ENCODE peak calls at places on chromosomes 3 and 15, in five cellular contexts. Y is H1, K is GM12878, L is K562, Z is GM12891. W is an unnamed sample.

GRCh38 chr15:81940467-81941451 is 105.1 kb downstream of the MEX3B start:
- DNase-seq in Y (no peak), K (no peak), L (no peak), Z (no peak), W (no peak)

GRCh38 chr3:187743195-187744141 is 1.8 kb downstream of the BCL6 start:
- DNase-seq in Y (peak; percentile 54), K (no peak), L (peak; percentile 53), Z (no peak), W (no peak)

GRCh38 chr15:70100495-70101331 is 3.0 kb upstream of the TLE3 start:
- DNase-seq in Y (no peak), K (no peak), L (peak; percentile 55), Z (no peak), W (no peak)

GRCh38 chr3:48194446-48195071 is 6.3 kb upstream of the CDC25A start:
- DNase-seq in Y (peak; percentile 95), K (peak; percentile 23), L (peak; percentile 54), Z (no peak), W (no peak)

GRCh38 chr3:75220932-75221331 is 443.2 kb upstream of the FRG2C start:
- DNase-seq in Y (no peak), K (no peak), L (no peak), Z (no peak), W (no peak)

GRCh38 chr3:159899198-159899597 is 89.4 kb upstream of the IL12A start:
- DNase-seq in Y (no peak), K (no peak), L (no peak), Z (no peak), W (no peak)

GRCh38 chr3:126750760-126751129 is 46.7 kb downstream of the CHCHD6 start:
- DNase-seq in Y (peak; percentile 41), K (no peak), L (no peak), Z (no peak), W (no peak)

GRCh38 chr3:150365132-150365604 is 42.9 kb upstream of the TSC22D2 start:
- DNase-seq in Y (no peak), K (peak; percentile 53), L (peak; percentile 24), Z (no peak), W (no peak)

GRCh38 chr15:49383266-49383665 is 39.8 kb upstream of the FGF7 start:
- DNase-seq in Y (no peak), K (no peak), L (no peak), Z (no peak), W (no peak)

GRCh38 chr3:118408431-118408830 is 626.2 kb downstream of the IGSF11 start:
- DNase-seq in Y (no peak), K (no peak), L (no peak), Z (no peak), W (no peak)

GRCh38 chr3:67617518-67617917 is 36.9 kb downstream of the SUCLG2 start:
- DNase-seq in Y (no peak), K (no peak), L (no peak), Z (no peak), W (no peak)

GRCh38 chr3:10213156-10213792 is 35.0 kb upstream of the TATDN2 start:
- DNase-seq in Y (no peak), K (no peak), L (no peak), Z (no peak), W (no peak)

GRCh38 chr3:47803478-47804025 is 614 bp downstream of the DHX30 start:
- DNase-seq in Y (no peak), K (no peak), L (no peak), Z (no peak), W (no peak)

GRCh38 chr3:108420926-108421325 is 89.5 kb downstream of the MYH15 start:
- DNase-seq in Y (no peak), K (no peak), L (no peak), Z (no peak), W (no peak)

GRCh38 chr3:156635034-156635433 is 39.4 kb upstream of the TIPARP start:
- DNase-seq in Y (no peak), K (no peak), L (no peak), Z (no peak), W (no peak)

GRCh38 chr15:101009176-101009575 is 90.0 kb downstream of the LRRK1 start:
- DNase-seq in Y (no peak), K (no peak), L (no peak), Z (no peak), W (no peak)

GRCh38 chr3:62128028-62128427 is 245.3 kb downstream of the FEZF2 start:
- DNase-seq in Y (no peak), K (no peak), L (no peak), Z (no peak), W (no peak)

GRCh38 chr15:67327312-67327711 is 72.7 kb downstream of the IQCH start:
- DNase-seq in Y (no peak), K (no peak), L (no peak), Z (no peak), W (no peak)

GRCh38 chr3:106850429-106850828 is 526.8 kb upstream of the CCDC54 start:
- DNase-seq in Y (no peak), K (no peak), L (no peak), Z (no peak), W (no peak)

GRCh38 chr3:189372205-189372764 is 200.5 kb downstream of the TPRG1 start:
- DNase-seq in Y (no peak), K (no peak), L (no peak), Z (no peak), W (no peak)

GRCh38 chr3:136919799-136920580 is 37.8 kb upstream of the IL20RB start:
- DNase-seq in Y (no peak), K (no peak), L (no peak), Z (no peak), W (no peak)

GRCh38 chr15:87981969-87982368 is 274.6 kb downstream of the NTRK3 start:
- DNase-seq in Y (no peak), K (no peak), L (no peak), Z (no peak), W (no peak)

GRCh38 chr3:86869536-86869935 is 121.4 kb downstream of the VGLL3 start:
- DNase-seq in Y (no peak), K (no peak), L (no peak), Z (no peak), W (no peak)

GRCh38 chr3:62201438-62202035 is 171.8 kb downstream of the FEZF2 start:
- DNase-seq in Y (no peak), K (no peak), L (peak; percentile 23), Z (peak; percentile 26), W (no peak)

GRCh38 chr3:171875923-171876412 is 32.8 kb downstream of the TMEM212 start:
- DNase-seq in Y (no peak), K (no peak), L (no peak), Z (no peak), W (no peak)

GRCh38 chr3:188720636-188721035 is 451.1 kb upstream of the TPRG1 start:
- DNase-seq in Y (no peak), K (no peak), L (no peak), Z (no peak), W (no peak)

GRCh38 chr15:90883971-90884718 is at the start of gene FES:
- DNase-seq in Y (peak; percentile 79), K (no peak), L (no peak), Z (no peak), W (no peak)
- TF ChIP-seq POLR2A in Y (peak; percentile 61), K (peak; percentile 69), L (no peak), Z (no peak), W (no peak)

DNA sequence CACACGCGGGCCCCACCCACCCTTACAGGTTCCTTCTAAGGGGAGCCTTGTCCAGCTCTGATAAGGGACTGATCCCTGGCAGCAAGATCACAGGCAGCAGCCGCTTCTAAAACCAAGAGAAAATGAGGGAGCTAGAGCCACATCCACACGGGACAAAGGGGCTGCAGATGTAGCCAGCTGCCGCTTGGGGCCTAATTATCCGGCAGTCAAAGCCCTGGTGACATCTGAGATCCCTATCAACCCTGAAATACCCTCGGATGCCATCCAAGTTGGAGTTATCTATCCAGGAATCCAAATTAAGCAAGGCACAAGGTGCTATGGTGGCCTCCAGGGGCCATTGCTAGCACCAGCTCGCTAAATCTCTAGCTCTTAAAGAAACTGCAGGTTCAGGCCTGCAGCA is 248.3 kb downstream of the VPS13C start:
- DNase-seq in Y (no peak), K (no peak), L (no peak), Z (no peak), W (no peak)
- TF ChIP-seq TAF1 in Y (no peak), K (no peak), L (no peak), Z (no peak), W (no peak)

GRCh38 chr3:170867552-170867951 is 2.4 kb downstream of the RPL22L1 start:
- DNase-seq in Y (no peak), K (no peak), L (no peak), Z (no peak), W (no peak)

GRCh38 chr3:170866499-170866898 is 3.5 kb downstream of the RPL22L1 start:
- DNase-seq in Y (no peak), K (no peak), L (no peak), Z (no peak), W (no peak)

GRCh38 chr3:170868577-170869239 is 1.3 kb downstream of the RPL22L1 start:
- DNase-seq in Y (no peak), K (no peak), L (no peak), Z (no peak), W (no peak)

GRCh38 chr3:170865209-170866094 is 4.5 kb downstream of the RPL22L1 start:
- DNase-seq in Y (no peak), K (no peak), L (no peak), Z (no peak), W (no peak)

GRCh38 chr3:170867143-170867542 is 2.9 kb downstream of the RPL22L1 start:
- DNase-seq in Y (no peak), K (no peak), L (no peak), Z (no peak), W (no peak)
- TF ChIP-seq POLR2A in Y (peak; percentile 48), K (no peak), L (peak; percentile 52), Z (no peak), W (peak; percentile 24)

GRCh38 chr3:55409802-55410201 is 77.3 kb downstream of the WNT5A start:
- DNase-seq in Y (no peak), K (no peak), L (no peak), Z (no peak), W (no peak)
- TF ChIP-seq TAF1 in Y (no peak), K (no peak), L (no peak), Z (no peak), W (no peak)

GRCh38 chr3:43624619-43625305 is 3.0 kb upstream of the ANO10 start:
- DNase-seq in Y (no peak), K (no peak), L (no peak), Z (no peak), W (no peak)

GRCh38 chr3:43619593-43619992 is 2.2 kb downstream of the ANO10 start:
- DNase-seq in Y (no peak), K (no peak), L (no peak), Z (no peak), W (no peak)

GRCh38 chr3:43620953-43621405 is 832 bp downstream of the ANO10 start:
- DNase-seq in Y (no peak), K (no peak), L (no peak), Z (no peak), W (no peak)

GRCh38 chr3:43621974-43622739 is at the start of gene ANO10:
- DNase-seq in Y (peak; percentile 98), K (peak; percentile 88), L (peak; percentile 99), Z (peak; percentile 86), W (peak; percentile 75)

DNA sequence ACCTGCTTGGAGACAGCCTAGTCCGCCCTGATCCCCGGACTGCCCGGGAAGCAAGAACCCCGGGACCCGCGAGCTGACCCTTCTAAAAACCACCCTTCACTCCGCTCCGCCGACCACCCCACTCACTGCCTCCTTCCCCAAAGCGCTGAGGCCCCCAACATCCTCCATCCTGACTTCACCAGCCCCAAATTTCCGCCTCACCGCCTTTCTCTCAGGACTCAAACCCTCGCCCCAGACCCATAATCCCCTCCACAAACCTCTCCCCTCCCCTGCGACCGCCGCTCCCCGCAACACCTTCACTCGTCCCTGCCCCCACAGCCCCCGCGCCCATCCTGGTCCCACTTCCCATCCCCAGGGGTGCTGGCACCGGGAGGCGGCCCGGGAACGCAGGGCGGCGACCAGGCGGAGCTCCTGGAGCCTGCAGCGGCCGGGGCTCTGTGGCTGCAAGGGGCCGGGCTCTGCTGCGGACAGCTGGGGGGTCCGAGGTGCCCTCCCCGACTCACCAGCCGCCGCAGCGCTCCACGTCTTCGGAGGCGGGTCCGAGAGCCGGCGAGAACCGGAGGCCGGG is 321 bp downstream of the ANO10 start:
- DNase-seq in Y (no peak), K (no peak), L (no peak), Z (no peak), W (no peak)
- TF ChIP-seq POLR2A in Y (no peak), K (no peak), L (no peak), Z (no peak), W (no peak)

W was measured in GM12892.